ENCODE peak calls at places on chromosome 13, in nine cellular contexts. J is cardiac muscle cell, B is OCI-LY7, M is body of pancreas, R is choroid plexus epithelial cell, H is gastrocnemius medialis, L is H7, D is thoracic aorta, Q is hepatocyte. T is an unnamed sample.

GRCh38 chr13:77728265-77728966 is 30.9 kb downstream of the SLAIN1 start:
- DNase-seq in J (no peak), B (no peak), M (no peak), R (no peak), H (no peak), L (no peak), D (no peak), Q (no peak), T (no peak)

GRCh38 chr13:48873081-48873480 is 102.6 kb upstream of the FNDC3A start:
- DNase-seq in J (no peak), B (no peak), M (no peak), R (no peak), H (no peak), L (no peak), D (no peak), Q (no peak), T (no peak)

GRCh38 chr13:68923995-68924394 is 1183.6 kb upstream of the ATXN8OS start:
- DNase-seq in J (no peak), B (no peak), M (no peak), R (no peak), H (no peak), L (no peak), D (no peak), Q (no peak), T (no peak)

GRCh38 chr13:76038920-76039716 is 403.0 kb downstream of the LMO7 start:
- DNase-seq in J (no peak), B (no peak), M (no peak), R (no peak), H (no peak), L (peak), D (no peak), Q (no peak), T (peak)

GRCh38 chr13:45068036-45069001 is 52.0 kb upstream of the GTF2F2 start:
- DNase-seq in J (no peak), B (no peak), M (no peak), R (no peak), H (no peak), L (no peak), D (no peak), Q (no peak), T (no peak)

GRCh38 chr13:44764334-44764733 is 188.2 kb upstream of the TSC22D1 start:
- DNase-seq in J (peak), B (no peak), M (peak), R (no peak), H (no peak), L (no peak), D (no peak), Q (peak), T (no peak)

GRCh38 chr13:84118845-84119409 is 236.7 kb upstream of the SLITRK1 start:
- DNase-seq in J (peak), B (no peak), M (no peak), R (peak), H (no peak), L (no peak), D (no peak), Q (no peak), T (no peak)

GRCh38 chr13:76672422-76672821 is 213.8 kb downstream of the KCTD12 start:
- DNase-seq in J (peak), B (no peak), M (no peak), R (peak), H (no peak), L (no peak), D (no peak), Q (peak), T (no peak)

GRCh38 chr13:35474551-35474950 is 1.9 kb downstream of the MAB21L1 start:
- DNase-seq in J (no peak), B (no peak), M (no peak), R (peak), H (no peak), L (peak), D (no peak), Q (no peak), T (no peak)

GRCh38 chr13:59103004-59103768 is 1060.5 kb downstream of the DIAPH3 start:
- DNase-seq in J (peak), B (no peak), M (no peak), R (peak), H (no peak), L (no peak), D (no peak), Q (peak), T (no peak)

GRCh38 chr13:79548886-79549285 is 67.9 kb downstream of the NDFIP2 start:
- DNase-seq in J (peak), B (no peak), M (no peak), R (peak), H (no peak), L (no peak), D (no peak), Q (no peak), T (no peak)

GRCh38 chr13:34344761-34345600 is 527.0 kb downstream of the RFC3 start:
- DNase-seq in J (no peak), B (no peak), M (no peak), R (no peak), H (no peak), L (no peak), D (no peak), Q (no peak), T (no peak)

GRCh38 chr13:53160211-53160610 is 131.6 kb downstream of the OLFM4 start:
- DNase-seq in J (no peak), B (no peak), M (no peak), R (no peak), H (no peak), L (no peak), D (no peak), Q (no peak), T (no peak)

GRCh38 chr13:59494560-59494970 is 669.2 kb downstream of the DIAPH3 start:
- DNase-seq in J (peak), B (no peak), M (peak), R (peak), H (peak), L (no peak), D (no peak), Q (no peak), T (peak)

GRCh38 chr13:53255795-53256194 is 227.2 kb downstream of the OLFM4 start:
- DNase-seq in J (no peak), B (no peak), M (no peak), R (no peak), H (no peak), L (no peak), D (no peak), Q (no peak), T (no peak)

GRCh38 chr13:48819889-48820288 is 155.8 kb upstream of the FNDC3A start:
- DNase-seq in J (no peak), B (no peak), M (no peak), R (no peak), H (no peak), L (no peak), D (no peak), Q (no peak), T (no peak)

GRCh38 chr13:32901994-32902780 is 114.0 kb upstream of the KL start:
- DNase-seq in J (no peak), B (no peak), M (no peak), R (peak), H (peak), L (no peak), D (no peak), Q (no peak), T (no peak)

GRCh38 chr13:80022146-80022545 is 318.8 kb downstream of the SPRY2 start:
- DNase-seq in J (no peak), B (no peak), M (no peak), R (peak), H (no peak), L (no peak), D (no peak), Q (no peak), T (no peak)

GRCh38 chr13:79062291-79062690 is 343.8 kb downstream of the RBM26 start:
- DNase-seq in J (no peak), B (no peak), M (no peak), R (no peak), H (no peak), L (no peak), D (no peak), Q (no peak), T (no peak)

GRCh38 chr13:104289400-104289799 is 1223.2 kb upstream of the SLC10A2 start:
- DNase-seq in J (no peak), B (no peak), M (no peak), R (no peak), H (no peak), L (no peak), D (no peak), Q (no peak), T (no peak)

GRCh38 chr13:31987071-31987470 is 44.5 kb upstream of the FRY start:
- DNase-seq in J (no peak), B (no peak), M (no peak), R (no peak), H (no peak), L (no peak), D (no peak), Q (no peak), T (no peak)

GRCh38 chr13:74466015-74466414 is 331.8 kb upstream of the KLF12 start:
- DNase-seq in J (no peak), B (no peak), M (no peak), R (no peak), H (no peak), L (no peak), D (no peak), Q (no peak), T (no peak)

GRCh38 chr13:30837227-30838159 is 68.6 kb upstream of the MEDAG start:
- DNase-seq in J (no peak), B (no peak), M (no peak), R (no peak), H (no peak), L (no peak), D (no peak), Q (no peak), T (peak)

GRCh38 chr13:84439108-84439507 is 556.8 kb upstream of the SLITRK1 start:
- DNase-seq in J (peak), B (no peak), M (no peak), R (peak), H (no peak), L (no peak), D (no peak), Q (no peak), T (no peak)

GRCh38 chr13:30870049-30870884 is 35.8 kb upstream of the MEDAG start:
- DNase-seq in J (peak), B (peak), M (peak), R (peak), H (peak), L (peak), D (peak), Q (peak), T (peak)

GRCh38 chr13:28495586-28496564 is 947 bp upstream of the FLT1 start:
- DNase-seq in J (no peak), B (no peak), M (no peak), R (no peak), H (no peak), L (peak), D (no peak), Q (no peak), T (peak)

GRCh38 chr13:36954542-36954941 is 34.5 kb upstream of the SMAD9 start:
- DNase-seq in J (no peak), B (no peak), M (no peak), R (no peak), H (no peak), L (no peak), D (no peak), Q (no peak), T (no peak)

GRCh38 chr13:55234311-55234710 is 1906.4 kb upstream of the PRR20A start:
- DNase-seq in J (no peak), B (no peak), M (no peak), R (no peak), H (no peak), L (no peak), D (no peak), Q (no peak), T (no peak)

GRCh38 chr13:79056706-79057105 is 349.3 kb downstream of the RBM26 start:
- DNase-seq in J (no peak), B (no peak), M (no peak), R (no peak), H (no peak), L (no peak), D (no peak), Q (no peak), T (peak)

GRCh38 chr13:61136515-61136914 is 279.1 kb downstream of the PCDH20 start:
- DNase-seq in J (no peak), B (no peak), M (no peak), R (no peak), H (no peak), L (no peak), D (no peak), Q (no peak), T (no peak)

GRCh38 chr13:22789027-22789593 is 391.7 kb upstream of the SGCG start:
- DNase-seq in J (no peak), B (no peak), M (no peak), R (no peak), H (no peak), L (no peak), D (no peak), Q (peak), T (no peak)

GRCh38 chr13:108855737-108856387 is 226.5 kb downstream of the MYO16 start:
- DNase-seq in J (no peak), B (no peak), M (no peak), R (no peak), H (no peak), L (no peak), D (no peak), Q (no peak), T (no peak)

GRCh38 chr13:110442946-110443632 is 118.4 kb downstream of the RAB20 start:
- DNase-seq in J (peak), B (no peak), M (no peak), R (peak), H (no peak), L (no peak), D (no peak), Q (no peak), T (no peak)

GRCh38 chr13:24706886-24707585 is 26.8 kb downstream of the ATP12A start:
- DNase-seq in J (no peak), B (no peak), M (no peak), R (no peak), H (no peak), L (no peak), D (no peak), Q (no peak), T (no peak)

GRCh38 chr13:107730835-107731234 is 484.5 kb downstream of the LIG4 start:
- DNase-seq in J (peak), B (no peak), M (no peak), R (peak), H (no peak), L (no peak), D (no peak), Q (no peak), T (no peak)

GRCh38 chr13:83943530-83944279 is 61.4 kb upstream of the SLITRK1 start:
- DNase-seq in J (peak), B (no peak), M (peak), R (peak), H (no peak), L (no peak), D (no peak), Q (no peak), T (no peak)

GRCh38 chr13:71801781-71802180 is 65.2 kb downstream of the DACH1 start:
- DNase-seq in J (no peak), B (no peak), M (no peak), R (no peak), H (no peak), L (no peak), D (no peak), Q (no peak), T (no peak)
- H3K4me3 ChIP-seq in J (no peak), B (no peak), M (no peak), R (no peak), H (no peak), L (no peak), D (no peak), Q (no peak), T (no peak)

GRCh38 chr13:113822266-113822665 is 41.6 kb downstream of the GAS6 start:
- DNase-seq in J (no peak), B (no peak), M (no peak), R (no peak), H (no peak), L (no peak), D (no peak), Q (no peak), T (no peak)
- H3K4me3 ChIP-seq in J (no peak), B (no peak), M (no peak), R (no peak), H (no peak), L (no peak), D (no peak), Q (no peak), T (no peak)

GRCh38 chr13:113050856-113051431 is 54.6 kb upstream of the F7 start:
- DNase-seq in J (no peak), B (no peak), M (no peak), R (no peak), H (no peak), L (peak), D (no peak), Q (no peak), T (no peak)

GRCh38 chr13:113047587-113047986 is 58.0 kb upstream of the F7 start:
- DNase-seq in J (no peak), B (no peak), M (no peak), R (no peak), H (no peak), L (no peak), D (no peak), Q (no peak), T (no peak)

GRCh38 chr13:113048766-113049165 is 56.8 kb upstream of the F7 start:
- DNase-seq in J (no peak), B (no peak), M (no peak), R (no peak), H (no peak), L (no peak), D (no peak), Q (no peak), T (no peak)

GRCh38 chr13:113049981-113050380 is 55.6 kb upstream of the F7 start:
- DNase-seq in J (no peak), B (no peak), M (no peak), R (no peak), H (no peak), L (no peak), D (no peak), Q (no peak), T (no peak)

DNA sequence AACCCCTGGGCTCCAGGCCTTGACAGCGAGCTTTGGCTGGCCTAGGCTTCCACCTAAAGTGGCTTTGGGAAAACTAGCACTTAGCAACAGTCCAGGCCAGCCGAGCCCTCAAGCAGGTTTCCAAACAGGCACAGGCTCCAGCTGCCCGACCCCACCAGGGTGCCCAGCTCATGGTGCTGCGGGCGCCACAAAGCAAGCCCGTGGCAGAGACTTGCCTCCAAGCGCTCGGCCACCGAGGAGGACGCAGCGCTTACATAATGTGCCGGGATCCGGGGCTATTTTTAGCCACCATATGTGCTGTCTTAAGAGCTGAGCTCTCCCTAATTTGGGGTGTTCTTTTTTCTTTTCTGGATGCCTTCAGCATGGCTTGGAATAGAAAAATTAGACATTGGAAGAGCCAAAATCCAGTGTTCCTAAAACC is 56.1 kb upstream of the F7 start:
- DNase-seq in J (no peak), B (no peak), M (no peak), R (no peak), H (no peak), L (no peak), D (no peak), Q (no peak), T (no peak)
- H3K4me3 ChIP-seq in J (no peak), B (no peak), M (no peak), R (no peak), H (no peak), L (no peak), D (peak), Q (no peak), T (no peak)

DNA sequence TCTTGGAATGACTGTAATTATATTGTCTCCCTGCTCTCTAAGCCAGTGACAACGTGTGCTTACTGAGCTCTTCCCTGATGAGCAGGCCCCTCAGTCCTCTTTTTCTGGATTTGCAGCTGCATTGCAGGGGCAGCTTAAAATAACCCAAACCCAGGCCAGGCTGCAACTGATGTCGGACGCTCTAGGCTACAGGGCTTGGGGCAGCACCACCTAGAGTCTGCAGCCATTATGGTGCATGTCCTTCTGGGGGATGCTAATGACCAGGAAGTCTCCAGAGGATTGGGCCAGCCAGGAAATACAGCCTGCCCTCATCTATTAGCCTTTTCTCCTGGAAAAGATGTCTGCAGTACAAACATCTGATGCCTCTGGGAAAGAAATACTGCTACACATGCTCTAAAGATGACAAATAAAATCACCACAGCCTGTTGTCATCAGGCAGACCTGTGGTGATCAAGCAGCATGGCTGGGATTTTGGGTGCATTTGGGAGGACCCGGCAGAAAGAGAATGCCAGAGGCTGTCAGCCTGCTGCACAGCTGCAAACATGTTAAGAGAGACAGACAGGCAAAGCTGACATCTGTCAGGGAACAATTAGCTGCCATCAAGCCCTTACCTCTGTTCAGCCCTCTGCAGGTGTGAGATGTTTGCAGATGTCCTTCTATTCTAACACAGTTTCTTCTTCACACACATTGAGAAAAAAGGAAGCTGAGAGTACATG is 51.8 kb downstream of the CCDC70 start:
- DNase-seq in J (no peak), B (peak), M (no peak), R (no peak), H (no peak), L (peak), D (no peak), Q (no peak), T (peak)
- H3K4me3 ChIP-seq in J (no peak), B (no peak), M (no peak), R (no peak), H (no peak), L (no peak), D (no peak), Q (no peak), T (no peak)

GRCh38 chr13:29505950-29506349 is 89.5 kb downstream of the SLC7A1 start:
- DNase-seq in J (no peak), B (no peak), M (no peak), R (no peak), H (no peak), L (no peak), D (no peak), Q (no peak), T (no peak)

GRCh38 chr13:29507356-29507755 is 88.1 kb downstream of the SLC7A1 start:
- DNase-seq in J (no peak), B (no peak), M (peak), R (no peak), H (no peak), L (no peak), D (no peak), Q (no peak), T (no peak)

GRCh38 chr13:29508874-29509249 is 86.6 kb downstream of the SLC7A1 start:
- DNase-seq in J (no peak), B (no peak), M (no peak), R (no peak), H (no peak), L (no peak), D (no peak), Q (no peak), T (no peak)

GRCh38 chr13:29509999-29510586 is 85.4 kb downstream of the SLC7A1 start:
- DNase-seq in J (no peak), B (no peak), M (no peak), R (no peak), H (no peak), L (no peak), D (no peak), Q (no peak), T (no peak)

DNA sequence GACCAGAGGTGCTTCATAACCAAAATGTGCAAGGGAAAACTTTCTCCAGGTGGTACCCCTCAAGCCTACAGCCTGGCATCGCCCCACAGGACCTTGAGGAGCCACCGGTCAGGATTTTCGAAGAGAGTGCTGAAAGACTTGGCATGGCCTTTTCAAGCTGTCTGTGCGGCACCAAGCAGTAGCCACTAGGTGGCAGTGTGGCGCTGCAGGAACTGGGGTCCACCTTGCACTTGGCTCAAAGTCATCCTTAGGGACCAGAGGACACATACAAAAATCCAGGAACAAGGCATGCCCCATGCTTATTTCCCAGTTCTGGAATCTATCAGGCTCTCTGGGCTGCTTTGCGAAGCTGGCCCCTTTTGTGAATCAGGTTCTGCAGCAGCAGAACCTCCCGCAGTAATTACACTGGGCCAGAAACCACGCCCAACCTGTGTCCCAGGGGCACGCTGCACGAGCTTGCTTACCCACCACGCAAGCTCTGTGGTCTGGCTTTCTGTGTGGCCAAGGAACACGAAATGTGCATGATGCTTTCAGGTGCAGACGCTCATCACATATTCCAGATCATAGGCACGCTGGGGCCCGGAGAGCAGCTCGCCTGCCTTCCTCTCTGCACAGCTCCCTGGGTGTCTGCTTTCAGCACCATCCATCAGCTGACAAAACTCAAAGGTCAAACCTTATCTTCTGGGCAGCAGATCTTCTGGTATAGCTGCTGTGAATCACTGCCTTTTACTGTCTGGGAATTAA is 87.2 kb downstream of the SLC7A1 start:
- DNase-seq in J (peak), B (peak), M (peak), R (peak), H (peak), L (peak), D (peak), Q (peak), T (peak)
- H3K4me3 ChIP-seq in J (no peak), B (no peak), M (no peak), R (no peak), H (no peak), L (no peak), D (no peak), Q (no peak), T (no peak)

T was measured in endodermal cell.